ENCODE peak calls at places on chromosomes 3 and 15, in four cellular contexts. W, Z, O and G are unnamed samples.

GRCh38 chr3:58218904-58219303 is 8.1 kb upstream of the DNASE1L3 start:
- DNase-seq in O (no peak), Z (no peak), W (no peak), G (no peak)

GRCh38 chr3:178140491-178140890 is 395.7 kb upstream of the KCNMB2 start:
- DNase-seq in W (no peak), O (no peak), Z (no peak), G (no peak)

GRCh38 chr3:100033184-100033583 is 81.1 kb downstream of the FILIP1L start:
- DNase-seq in O (no peak), Z (no peak), W (peak), G (no peak)

GRCh38 chr3:64207289-64208086 is 17.8 kb downstream of the PRICKLE2 start:
- DNase-seq in Z (no peak), O (peak), W (no peak), G (peak)

GRCh38 chr3:177361042-177361938 is 164.0 kb upstream of the TBL1XR1 start:
- DNase-seq in O (no peak), Z (no peak), W (peak), G (no peak)

GRCh38 chr3:135597855-135598254 is 367.7 kb upstream of the PPP2R3A start:
- DNase-seq in O (no peak), W (no peak), Z (no peak), G (no peak)

GRCh38 chr3:119331661-119332060 is 37.5 kb downstream of the ARHGAP31 start:
- DNase-seq in W (no peak), O (peak), Z (no peak), G (no peak)

GRCh38 chr15:40763801-40764765 is at the start of gene GCHFR:
- DNase-seq in Z (peak), O (peak), W (peak), G (peak)

GRCh38 chr3:57073628-57074027 is 13.2 kb downstream of the SPATA12 start:
- DNase-seq in O (no peak), Z (no peak), W (no peak), G (no peak)

GRCh38 chr15:99213187-99213811 is 36.1 kb downstream of the TTC23 start:
- DNase-seq in W (peak), O (peak), Z (peak), G (peak)

GRCh38 chr3:111956449-111956848 is 22.4 kb upstream of the ABHD10 start:
- DNase-seq in Z (no peak), O (no peak), W (no peak), G (no peak)

GRCh38 chr3:23611737-23612295 is 193.9 kb upstream of the UBE2E1 start:
- DNase-seq in Z (peak), W (peak), O (peak), G (peak)

GRCh38 chr3:127492426-127492825 is 98.1 kb downstream of the TPRA1 start:
- DNase-seq in O (no peak), W (no peak), Z (no peak), G (no peak)

GRCh38 chr3:121663171-121663847 is 2.6 kb upstream of the HCLS1 start:
- DNase-seq in O (no peak), W (no peak), Z (no peak), G (no peak)

GRCh38 chr3:113234688-113235260 is 23.4 kb downstream of the BOC start:
- DNase-seq in Z (no peak), W (no peak), O (peak), G (no peak)

GRCh38 chr15:69583627-69584026 is 131.0 kb downstream of the RPLP1 start:
- DNase-seq in Z (no peak), W (no peak), O (no peak), G (no peak)

GRCh38 chr15:59976480-59976879 is 27.6 kb upstream of the FOXB1 start:
- DNase-seq in W (no peak), O (no peak), Z (no peak), G (no peak)

GRCh38 chr3:125123906-125124305 is 68.1 kb upstream of the HEG1 start:
- DNase-seq in Z (no peak), O (peak), W (no peak), G (no peak)

GRCh38 chr3:63753567-63753966 is 65.5 kb upstream of the C3orf49 start:
- DNase-seq in W (no peak), Z (no peak), O (peak), G (no peak)

GRCh38 chr3:51522273-51522981 is 16.1 kb upstream of the RAD54L2 start:
- DNase-seq in Z (no peak), W (no peak), O (no peak), G (no peak)

GRCh38 chr15:81270188-81270587 is 53.8 kb downstream of the STARD5 start:
- DNase-seq in Z (no peak), O (no peak), W (no peak), G (no peak)

GRCh38 chr15:40439461-40440299 is 1.1 kb upstream of the BAHD1 start:
- DNase-seq in W (peak), Z (no peak), O (no peak), G (peak)

GRCh38 chr15:51776952-51777574 is 25.7 kb downstream of the TMOD2 start:
- DNase-seq in W (peak), Z (peak), O (peak), G (peak)

GRCh38 chr3:123375014-123375940 is 73.6 kb downstream of the ADCY5 start:
- DNase-seq in Z (peak), W (no peak), O (no peak), G (no peak)

GRCh38 chr3:134527037-134527436 is 41.2 kb downstream of the CEP63 start:
- DNase-seq in Z (no peak), W (no peak), O (no peak), G (no peak)

GRCh38 chr3:195100903-195101591 is 169.9 kb downstream of the XXYLT1 start:
- DNase-seq in O (no peak), W (peak), Z (no peak), G (peak)

GRCh38 chr3:195069501-195070251 is 201.3 kb downstream of the XXYLT1 start:
- DNase-seq in W (no peak), O (no peak), Z (peak), G (no peak)

GRCh38 chr3:177523991-177524438 is 326.7 kb upstream of the TBL1XR1 start:
- DNase-seq in O (no peak), Z (no peak), W (no peak), G (no peak)

GRCh38 chr3:177977381-177978158 is 558.7 kb upstream of the KCNMB2 start:
- DNase-seq in W (no peak), Z (no peak), O (peak), G (no peak)

GRCh38 chr15:80921736-80922135 is 67.9 kb downstream of the MESD start:
- DNase-seq in W (no peak), Z (no peak), O (no peak), G (no peak)

GRCh38 chr3:111739241-111739952 is 119.7 kb upstream of the PHLDB2 start:
- DNase-seq in Z (peak), W (peak), O (peak), G (no peak)